ENCODE peak calls at places on chromosomes 4 and X, in nine cellular contexts. One of them, this sample, is unnamed.

GRCh38 chr4:46993075-46994006 is at the start of gene GABRA4:
- DNase-seq in AG09309: no peak
- DNase-seq in fibroblast of pulmonary artery: no peak
- DNase-seq in fibroblast of the aortic adventitia: no peak
- DNase-seq in astrocyte: peak
- DNase-seq in BJ: no peak
- DNase-seq in MM.1S: no peak
- DNase-seq in cardiac fibroblast: peak
- DNase-seq in thoracic aorta: no peak
- DNase-seq in this sample: no peak

GRCh38 chr4:174408841-174409552 is 113.3 kb downstream of the HPGD start:
- DNase-seq in BJ: no peak
- DNase-seq in thoracic aorta: no peak
- DNase-seq in fibroblast of pulmonary artery: no peak
- DNase-seq in MM.1S: no peak
- DNase-seq in AG09309: no peak
- DNase-seq in cardiac fibroblast: no peak
- DNase-seq in astrocyte: no peak
- DNase-seq in fibroblast of the aortic adventitia: no peak
- DNase-seq in this sample: no peak

GRCh38 chr4:130306566-130306965 is 1210.6 kb downstream of the C4orf33 start:
- DNase-seq in BJ: no peak
- DNase-seq in fibroblast of the aortic adventitia: no peak
- DNase-seq in AG09309: no peak
- DNase-seq in MM.1S: no peak
- DNase-seq in astrocyte: no peak
- DNase-seq in cardiac fibroblast: no peak
- DNase-seq in fibroblast of pulmonary artery: no peak
- DNase-seq in thoracic aorta: no peak
- DNase-seq in this sample: no peak

GRCh38 chr4:95265814-95266740 is 282.7 kb downstream of the UNC5C start:
- DNase-seq in astrocyte: no peak
- DNase-seq in fibroblast of the aortic adventitia: no peak
- DNase-seq in AG09309: no peak
- DNase-seq in BJ: no peak
- DNase-seq in fibroblast of pulmonary artery: peak
- DNase-seq in thoracic aorta: no peak
- DNase-seq in cardiac fibroblast: peak
- DNase-seq in MM.1S: no peak
- DNase-seq in this sample: no peak

GRCh38 chr4:75484195-75484594 is 30.0 kb downstream of the RCHY1 start:
- DNase-seq in thoracic aorta: no peak
- DNase-seq in AG09309: no peak
- DNase-seq in cardiac fibroblast: no peak
- DNase-seq in BJ: no peak
- DNase-seq in fibroblast of the aortic adventitia: no peak
- DNase-seq in astrocyte: no peak
- DNase-seq in fibroblast of pulmonary artery: no peak
- DNase-seq in MM.1S: no peak
- DNase-seq in this sample: no peak

GRCh38 chr4:2260336-2261109 is 1.4 kb downstream of the MXD4 start:
- DNase-seq in astrocyte: no peak
- DNase-seq in AG09309: no peak
- DNase-seq in cardiac fibroblast: no peak
- DNase-seq in fibroblast of pulmonary artery: no peak
- DNase-seq in fibroblast of the aortic adventitia: no peak
- DNase-seq in MM.1S: no peak
- DNase-seq in thoracic aorta: no peak
- DNase-seq in BJ: no peak
- DNase-seq in this sample: no peak

GRCh38 chr4:40409835-40410234 is 74.7 kb downstream of the CHRNA9 start:
- DNase-seq in fibroblast of the aortic adventitia: peak
- DNase-seq in AG09309: no peak
- DNase-seq in BJ: no peak
- DNase-seq in astrocyte: peak
- DNase-seq in thoracic aorta: no peak
- DNase-seq in MM.1S: no peak
- DNase-seq in fibroblast of pulmonary artery: peak
- DNase-seq in cardiac fibroblast: peak
- DNase-seq in this sample: peak

GRCh38 chrX:9853307-9853706 is 67.1 kb downstream of the SHROOM2 start:
- DNase-seq in astrocyte: no peak
- DNase-seq in MM.1S: no peak
- DNase-seq in cardiac fibroblast: no peak
- DNase-seq in AG09309: no peak
- DNase-seq in thoracic aorta: no peak
- DNase-seq in BJ: no peak
- DNase-seq in fibroblast of the aortic adventitia: no peak
- DNase-seq in fibroblast of pulmonary artery: no peak
- DNase-seq in this sample: no peak

GRCh38 chr4:91734682-91735081 is 569.1 kb upstream of the GRID2 start:
- DNase-seq in MM.1S: no peak
- DNase-seq in AG09309: no peak
- DNase-seq in astrocyte: no peak
- DNase-seq in thoracic aorta: no peak
- DNase-seq in BJ: no peak
- DNase-seq in fibroblast of the aortic adventitia: no peak
- DNase-seq in cardiac fibroblast: no peak
- DNase-seq in fibroblast of pulmonary artery: peak
- DNase-seq in this sample: peak

GRCh38 chr4:165765053-165765452 is 108.0 kb upstream of the TLL1 start:
- DNase-seq in fibroblast of the aortic adventitia: no peak
- DNase-seq in astrocyte: no peak
- DNase-seq in fibroblast of pulmonary artery: no peak
- DNase-seq in AG09309: no peak
- DNase-seq in cardiac fibroblast: no peak
- DNase-seq in BJ: no peak
- DNase-seq in MM.1S: no peak
- DNase-seq in thoracic aorta: no peak
- DNase-seq in this sample: peak

GRCh38 chr4:92953462-92953861 is 649.7 kb downstream of the GRID2 start:
- DNase-seq in fibroblast of pulmonary artery: no peak
- DNase-seq in fibroblast of the aortic adventitia: no peak
- DNase-seq in BJ: no peak
- DNase-seq in AG09309: no peak
- DNase-seq in astrocyte: no peak
- DNase-seq in cardiac fibroblast: no peak
- DNase-seq in MM.1S: no peak
- DNase-seq in thoracic aorta: no peak
- DNase-seq in this sample: peak

GRCh38 chr4:105329081-105329480 is 144.8 kb downstream of the PPA2 start:
- DNase-seq in astrocyte: no peak
- DNase-seq in fibroblast of the aortic adventitia: no peak
- DNase-seq in cardiac fibroblast: no peak
- DNase-seq in fibroblast of pulmonary artery: no peak
- DNase-seq in MM.1S: no peak
- DNase-seq in BJ: no peak
- DNase-seq in thoracic aorta: no peak
- DNase-seq in AG09309: no peak
- DNase-seq in this sample: no peak

GRCh38 chr4:137861682-137862081 is 329.4 kb upstream of the PCDH18 start:
- DNase-seq in astrocyte: no peak
- DNase-seq in cardiac fibroblast: peak
- DNase-seq in MM.1S: peak
- DNase-seq in BJ: no peak
- DNase-seq in thoracic aorta: no peak
- DNase-seq in fibroblast of the aortic adventitia: peak
- DNase-seq in fibroblast of pulmonary artery: peak
- DNase-seq in AG09309: peak
- DNase-seq in this sample: peak

GRCh38 chr4:89765966-89766365 is 71.0 kb downstream of the SNCA start:
- DNase-seq in cardiac fibroblast: peak
- DNase-seq in BJ: peak
- DNase-seq in astrocyte: peak
- DNase-seq in AG09309: peak
- DNase-seq in thoracic aorta: no peak
- DNase-seq in fibroblast of the aortic adventitia: peak
- DNase-seq in MM.1S: no peak
- DNase-seq in fibroblast of pulmonary artery: peak
- DNase-seq in this sample: peak

GRCh38 chr4:4420421-4420820 is 33.5 kb downstream of the NSG1 start:
- DNase-seq in fibroblast of the aortic adventitia: no peak
- DNase-seq in AG09309: no peak
- DNase-seq in fibroblast of pulmonary artery: no peak
- DNase-seq in MM.1S: no peak
- DNase-seq in cardiac fibroblast: no peak
- DNase-seq in BJ: no peak
- DNase-seq in astrocyte: no peak
- DNase-seq in thoracic aorta: no peak
- DNase-seq in this sample: no peak

GRCh38 chrX:10744011-10744410 is 123.6 kb upstream of the MID1 start:
- DNase-seq in astrocyte: no peak
- DNase-seq in AG09309: no peak
- DNase-seq in cardiac fibroblast: no peak
- DNase-seq in thoracic aorta: no peak
- DNase-seq in BJ: no peak
- DNase-seq in MM.1S: no peak
- DNase-seq in fibroblast of the aortic adventitia: no peak
- DNase-seq in fibroblast of pulmonary artery: no peak
- DNase-seq in this sample: peak

DNA sequence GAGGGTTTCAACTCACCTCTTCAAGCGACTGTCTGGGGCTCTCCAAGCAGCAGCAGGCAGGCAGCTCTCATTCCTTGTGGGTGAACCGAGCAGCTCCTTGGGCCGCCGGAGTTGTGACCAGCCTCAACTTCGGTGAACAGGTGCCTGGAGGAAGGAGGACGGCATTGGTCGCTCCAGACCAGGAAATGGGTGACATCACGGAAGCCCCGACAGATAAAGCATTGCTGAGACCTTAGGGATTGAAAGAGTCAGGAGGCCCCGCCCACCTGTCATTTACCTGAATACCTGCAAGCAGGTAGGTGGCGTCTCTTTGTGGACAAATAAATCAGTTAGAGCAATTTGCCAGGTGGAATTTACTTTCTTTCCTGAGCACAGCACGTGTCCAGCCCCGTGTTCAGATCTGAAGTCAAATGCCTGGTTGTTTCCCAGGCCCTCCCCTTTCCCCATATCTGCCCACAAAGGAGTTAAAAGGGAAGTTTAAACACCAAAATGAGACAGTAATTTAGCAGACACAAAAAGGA is at the start of gene LNX1:
- DNase-seq in astrocyte: no peak
- DNase-seq in fibroblast of the aortic adventitia: no peak
- DNase-seq in AG09309: no peak
- DNase-seq in MM.1S: peak
- DNase-seq in fibroblast of pulmonary artery: no peak
- DNase-seq in thoracic aorta: no peak
- DNase-seq in BJ: no peak
- DNase-seq in cardiac fibroblast: no peak
- DNase-seq in this sample: peak
- TF ChIP-seq CTCF in astrocyte: no peak
- TF ChIP-seq CTCF in fibroblast of the aortic adventitia: no peak
- TF ChIP-seq CTCF in AG09309: no peak
- TF ChIP-seq CTCF in MM.1S: no peak
- TF ChIP-seq CTCF in fibroblast of pulmonary artery: no peak
- TF ChIP-seq CTCF in thoracic aorta: no peak
- TF ChIP-seq CTCF in BJ: no peak
- TF ChIP-seq CTCF in cardiac fibroblast: no peak
- TF ChIP-seq CTCF in this sample: peak

GRCh38 chr4:177907736-177908424 is 465.6 kb upstream of the AGA start:
- DNase-seq in MM.1S: no peak
- DNase-seq in cardiac fibroblast: no peak
- DNase-seq in fibroblast of the aortic adventitia: no peak
- DNase-seq in fibroblast of pulmonary artery: no peak
- DNase-seq in AG09309: no peak
- DNase-seq in astrocyte: no peak
- DNase-seq in BJ: no peak
- DNase-seq in thoracic aorta: no peak
- DNase-seq in this sample: no peak
- H3K4me3 ChIP-seq in MM.1S: no peak
- H3K4me3 ChIP-seq in cardiac fibroblast: no peak
- H3K4me3 ChIP-seq in fibroblast of the aortic adventitia: no peak
- H3K4me3 ChIP-seq in fibroblast of pulmonary artery: no peak
- H3K4me3 ChIP-seq in AG09309: no peak
- H3K4me3 ChIP-seq in astrocyte: no peak
- H3K4me3 ChIP-seq in BJ: no peak
- H3K4me3 ChIP-seq in thoracic aorta: peak
- H3K4me3 ChIP-seq in this sample: no peak

GRCh38 chr4:8859550-8860095 is 12.0 kb downstream of the HMX1 start:
- DNase-seq in astrocyte: no peak
- DNase-seq in BJ: no peak
- DNase-seq in thoracic aorta: no peak
- DNase-seq in cardiac fibroblast: no peak
- DNase-seq in fibroblast of the aortic adventitia: no peak
- DNase-seq in MM.1S: no peak
- DNase-seq in AG09309: no peak
- DNase-seq in fibroblast of pulmonary artery: no peak
- DNase-seq in this sample: no peak
- TF ChIP-seq CTCF in astrocyte: no peak
- TF ChIP-seq CTCF in BJ: no peak
- TF ChIP-seq CTCF in thoracic aorta: no peak
- TF ChIP-seq CTCF in cardiac fibroblast: no peak
- TF ChIP-seq CTCF in fibroblast of the aortic adventitia: no peak
- TF ChIP-seq CTCF in MM.1S: no peak
- TF ChIP-seq CTCF in AG09309: no peak
- TF ChIP-seq CTCF in fibroblast of pulmonary artery: no peak
- TF ChIP-seq CTCF in this sample: no peak

DNA sequence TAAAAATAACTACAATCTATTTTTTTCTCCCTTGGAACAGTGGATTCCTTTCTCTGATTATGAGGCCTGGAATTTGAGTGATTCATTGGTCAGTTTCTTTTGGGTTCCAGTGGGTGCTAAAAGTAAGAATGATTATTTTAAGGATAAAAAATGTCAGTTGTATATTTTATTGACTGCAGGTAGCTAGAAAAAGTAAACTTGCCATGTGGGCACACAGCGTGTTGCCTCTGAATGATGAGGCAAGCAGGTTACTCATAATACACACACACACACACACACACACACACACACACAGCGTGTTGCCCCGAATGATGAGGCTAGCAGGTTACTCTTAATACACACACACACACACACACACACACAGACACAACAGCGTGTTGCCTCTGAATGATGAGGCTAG is 13.8 kb downstream of the GALNT7 start:
- DNase-seq in AG09309: peak
- DNase-seq in thoracic aorta: peak
- DNase-seq in MM.1S: no peak
- DNase-seq in fibroblast of pulmonary artery: peak
- DNase-seq in BJ: peak
- DNase-seq in astrocyte: peak
- DNase-seq in cardiac fibroblast: peak
- DNase-seq in fibroblast of the aortic adventitia: peak
- DNase-seq in this sample: peak
- H3K4me3 ChIP-seq in AG09309: no peak
- H3K4me3 ChIP-seq in thoracic aorta: peak
- H3K4me3 ChIP-seq in MM.1S: no peak
- H3K4me3 ChIP-seq in fibroblast of pulmonary artery: no peak
- H3K4me3 ChIP-seq in BJ: no peak
- H3K4me3 ChIP-seq in astrocyte: no peak
- H3K4me3 ChIP-seq in cardiac fibroblast: no peak
- H3K4me3 ChIP-seq in fibroblast of the aortic adventitia: peak
- H3K4me3 ChIP-seq in this sample: no peak

GRCh38 chr4:107379054-107379869 is 340.8 kb downstream of the PAPSS1 start:
- DNase-seq in MM.1S: no peak
- DNase-seq in fibroblast of pulmonary artery: peak
- DNase-seq in thoracic aorta: no peak
- DNase-seq in astrocyte: peak
- DNase-seq in BJ: no peak
- DNase-seq in AG09309: peak
- DNase-seq in cardiac fibroblast: peak
- DNase-seq in fibroblast of the aortic adventitia: peak
- DNase-seq in this sample: peak
- TF ChIP-seq CTCF in MM.1S: no peak
- TF ChIP-seq CTCF in fibroblast of pulmonary artery: no peak
- TF ChIP-seq CTCF in thoracic aorta: no peak
- TF ChIP-seq CTCF in astrocyte: no peak
- TF ChIP-seq CTCF in BJ: no peak
- TF ChIP-seq CTCF in AG09309: peak
- TF ChIP-seq CTCF in cardiac fibroblast: no peak
- TF ChIP-seq CTCF in fibroblast of the aortic adventitia: peak
- TF ChIP-seq CTCF in this sample: no peak

This sample was measured in bronchial epithelial cell.